ENCODE peak calls at places on chromosomes 7 and 10, in nine cellular contexts. D is RKO; R is adipocyte; H is aorta; A is kidney; V is prostate gland; E is NCI-H1930; W is CD8-positive, alpha-beta T cell; K is GM19239. Q is an unnamed sample.

GRCh38 chr10:70564113-70564725 is 38.3 kb downstream of the PRF1 start:
- DNase-seq in K (no peak), R (no peak), A (peak), D (no peak), V (no peak), W (no peak), H (peak), E (no peak), Q (peak)

GRCh38 chr7:99301496-99301895 is 24.2 kb upstream of the ARPC1A start:
- DNase-seq in R (no peak), K (no peak), W (no peak), A (no peak), E (no peak), H (no peak), V (no peak), D (no peak), Q (no peak)

GRCh38 chr7:105429746-105430612 is 41.3 kb upstream of the SRPK2 start:
- DNase-seq in V (peak), R (peak), H (no peak), A (no peak), W (peak), K (no peak), D (peak), E (peak), Q (no peak)

GRCh38 chr10:5817322-5818047 is 4.3 kb upstream of the GDI2 start:
- DNase-seq in D (no peak), A (peak), W (no peak), H (no peak), K (no peak), V (no peak), E (no peak), R (no peak), Q (no peak)

GRCh38 chr10:83896219-83896618 is 243.1 kb upstream of the GHITM start:
- DNase-seq in W (no peak), H (no peak), V (no peak), K (no peak), E (no peak), A (no peak), R (no peak), D (no peak), Q (no peak)

GRCh38 chr7:128454808-128455555 is 696 bp upstream of the HILPDA start:
- DNase-seq in D (peak), E (no peak), K (no peak), H (no peak), W (no peak), V (no peak), A (no peak), R (peak), Q (no peak)

GRCh38 chr7:131166066-131166465 is 161.6 kb upstream of the MKLN1 start:
- DNase-seq in H (no peak), K (no peak), V (no peak), A (no peak), E (no peak), D (no peak), W (no peak), R (peak), Q (no peak)

GRCh38 chr10:4234661-4235060 is 449.7 kb upstream of the KLF6 start:
- DNase-seq in V (no peak), K (no peak), W (peak), D (peak), A (no peak), R (no peak), E (no peak), H (no peak), Q (no peak)

GRCh38 chr10:94500063-94500462 is 45.5 kb upstream of the HELLS start:
- DNase-seq in H (no peak), V (no peak), A (no peak), R (no peak), D (no peak), K (no peak), E (no peak), W (no peak), Q (no peak)

GRCh38 chr10:87594864-87595263 is 64.8 kb upstream of the PAPSS2 start:
- DNase-seq in R (peak), H (no peak), W (no peak), E (no peak), A (no peak), K (no peak), D (no peak), V (no peak), Q (no peak)

GRCh38 chr10:68333058-68333395 is 299 bp upstream of the PBLD start:
- DNase-seq in K (no peak), H (no peak), D (peak), R (peak), V (no peak), A (no peak), W (no peak), E (no peak), Q (no peak)

GRCh38 chr10:79146611-79147130 is 77.9 kb downstream of the ZMIZ1 start:
- DNase-seq in V (peak), H (peak), W (no peak), D (no peak), K (no peak), A (peak), R (no peak), E (no peak), Q (peak)

GRCh38 chr10:98208925-98209324 is 59.1 kb downstream of the LOXL4 start:
- DNase-seq in V (no peak), E (no peak), K (no peak), H (no peak), A (no peak), D (peak), R (no peak), W (no peak), Q (no peak)

GRCh38 chr7:33922820-33923219 is 17.5 kb downstream of the BMPER start:
- DNase-seq in R (no peak), D (no peak), H (peak), K (no peak), E (no peak), W (no peak), V (no peak), A (no peak), Q (no peak)

GRCh38 chr7:117385340-117386124 is 41.8 kb downstream of the ASZ1 start:
- DNase-seq in D (peak), V (no peak), R (peak), E (no peak), W (no peak), K (no peak), H (no peak), A (no peak), Q (no peak)